ENCODE peak calls at places on chromosomes 11 and 22, in ten cellular contexts. One of them, this sample, is unnamed.
A peak's percentile ranks its signal among the peaks of the same experiment; 100 is the strongest.

GRCh38 chr11:114180301-114181055 is 115.7 kb upstream of the NNMT start:
- DNase-seq in aorta: peak; percentile 79
- DNase-seq in DND-41: no peak
- DNase-seq in MM.1S: peak; percentile 44
- DNase-seq in cardiac muscle cell: peak; percentile 36
- DNase-seq in GM23248: peak; percentile 31
- DNase-seq in PC-3: peak; percentile 51
- DNase-seq in heart left ventricle: no peak
- DNase-seq in NT2/D1: no peak
- DNase-seq in endodermal cell: peak; percentile 83
- DNase-seq in this sample: peak; percentile 65

GRCh38 chr11:130609121-130610035 is 160.9 kb downstream of the ADAMTS15 start:
- DNase-seq in aorta: peak; percentile 92
- DNase-seq in heart left ventricle: peak; percentile 80
- DNase-seq in cardiac muscle cell: peak; percentile 95
- DNase-seq in PC-3: no peak
- DNase-seq in DND-41: no peak
- DNase-seq in NT2/D1: no peak
- DNase-seq in MM.1S: no peak
- DNase-seq in endodermal cell: peak; percentile 61
- DNase-seq in GM23248: peak; percentile 86
- DNase-seq in this sample: peak; percentile 56

GRCh38 chr11:114099392-114100178 is 40.1 kb downstream of the ZBTB16 start:
- DNase-seq in endodermal cell: no peak
- DNase-seq in aorta: no peak
- DNase-seq in GM23248: no peak
- DNase-seq in MM.1S: no peak
- DNase-seq in PC-3: no peak
- DNase-seq in DND-41: no peak
- DNase-seq in cardiac muscle cell: peak; percentile 45
- DNase-seq in heart left ventricle: no peak
- DNase-seq in NT2/D1: no peak
- DNase-seq in this sample: no peak

GRCh38 chr22:19787849-19788141 is 27.2 kb downstream of the TBX1 start:
- DNase-seq in aorta: no peak
- DNase-seq in heart left ventricle: no peak
- DNase-seq in MM.1S: no peak
- DNase-seq in NT2/D1: no peak
- DNase-seq in cardiac muscle cell: no peak
- DNase-seq in DND-41: no peak
- DNase-seq in PC-3: no peak
- DNase-seq in endodermal cell: no peak
- DNase-seq in GM23248: no peak
- DNase-seq in this sample: no peak

GRCh38 chr11:116691779-116692178 is 81.0 kb downstream of the BUD13 start:
- DNase-seq in aorta: peak; percentile 78
- DNase-seq in cardiac muscle cell: peak; percentile 35
- DNase-seq in heart left ventricle: peak; percentile 58
- DNase-seq in DND-41: peak; percentile 57
- DNase-seq in PC-3: peak; percentile 66
- DNase-seq in endodermal cell: peak; percentile 92
- DNase-seq in GM23248: peak; percentile 52
- DNase-seq in MM.1S: peak; percentile 46
- DNase-seq in NT2/D1: no peak
- DNase-seq in this sample: peak; percentile 50

GRCh38 chr11:118923721-118924587 is 1.8 kb downstream of the BCL9L start:
- DNase-seq in endodermal cell: no peak
- DNase-seq in DND-41: no peak
- DNase-seq in NT2/D1: no peak
- DNase-seq in heart left ventricle: no peak
- DNase-seq in cardiac muscle cell: no peak
- DNase-seq in GM23248: peak; percentile 44
- DNase-seq in PC-3: peak; percentile 32
- DNase-seq in MM.1S: no peak
- DNase-seq in aorta: no peak
- DNase-seq in this sample: no peak

GRCh38 chr22:35582861-35583670 is 34.1 kb downstream of the MB start:
- DNase-seq in heart left ventricle: peak; percentile 68
- DNase-seq in DND-41: peak; percentile 64
- DNase-seq in endodermal cell: peak; percentile 87
- DNase-seq in MM.1S: peak; percentile 53
- DNase-seq in cardiac muscle cell: peak; percentile 73
- DNase-seq in GM23248: peak; percentile 70
- DNase-seq in PC-3: peak; percentile 70
- DNase-seq in NT2/D1: peak; percentile 46
- DNase-seq in aorta: no peak
- DNase-seq in this sample: peak; percentile 62

GRCh38 chr11:46778416-46778815 is 59.4 kb downstream of the F2 start:
- DNase-seq in MM.1S: no peak
- DNase-seq in GM23248: no peak
- DNase-seq in aorta: no peak
- DNase-seq in PC-3: peak; percentile 53
- DNase-seq in endodermal cell: no peak
- DNase-seq in cardiac muscle cell: no peak
- DNase-seq in NT2/D1: no peak
- DNase-seq in heart left ventricle: no peak
- DNase-seq in DND-41: no peak
- DNase-seq in this sample: no peak

GRCh38 chr22:45964372-45964771 is 12.6 kb downstream of the WNT7B start:
- DNase-seq in NT2/D1: no peak
- DNase-seq in PC-3: no peak
- DNase-seq in MM.1S: no peak
- DNase-seq in heart left ventricle: no peak
- DNase-seq in cardiac muscle cell: no peak
- DNase-seq in GM23248: no peak
- DNase-seq in aorta: no peak
- DNase-seq in endodermal cell: no peak
- DNase-seq in DND-41: no peak
- DNase-seq in this sample: no peak

GRCh38 chr22:45962756-45963155 is 14.2 kb downstream of the WNT7B start:
- DNase-seq in NT2/D1: no peak
- DNase-seq in MM.1S: no peak
- DNase-seq in DND-41: no peak
- DNase-seq in endodermal cell: no peak
- DNase-seq in PC-3: no peak
- DNase-seq in GM23248: no peak
- DNase-seq in heart left ventricle: no peak
- DNase-seq in cardiac muscle cell: no peak
- DNase-seq in aorta: no peak
- DNase-seq in this sample: no peak

GRCh38 chr22:45962431-45962712 is 14.6 kb downstream of the WNT7B start:
- DNase-seq in GM23248: no peak
- DNase-seq in PC-3: no peak
- DNase-seq in cardiac muscle cell: no peak
- DNase-seq in heart left ventricle: no peak
- DNase-seq in aorta: no peak
- DNase-seq in endodermal cell: no peak
- DNase-seq in NT2/D1: no peak
- DNase-seq in MM.1S: no peak
- DNase-seq in DND-41: no peak
- DNase-seq in this sample: no peak

GRCh38 chr22:45964926-45965564 is 11.9 kb downstream of the WNT7B start:
- DNase-seq in PC-3: no peak
- DNase-seq in cardiac muscle cell: no peak
- DNase-seq in heart left ventricle: no peak
- DNase-seq in MM.1S: no peak
- DNase-seq in endodermal cell: no peak
- DNase-seq in DND-41: no peak
- DNase-seq in aorta: no peak
- DNase-seq in NT2/D1: no peak
- DNase-seq in GM23248: no peak
- DNase-seq in this sample: no peak

DNA sequence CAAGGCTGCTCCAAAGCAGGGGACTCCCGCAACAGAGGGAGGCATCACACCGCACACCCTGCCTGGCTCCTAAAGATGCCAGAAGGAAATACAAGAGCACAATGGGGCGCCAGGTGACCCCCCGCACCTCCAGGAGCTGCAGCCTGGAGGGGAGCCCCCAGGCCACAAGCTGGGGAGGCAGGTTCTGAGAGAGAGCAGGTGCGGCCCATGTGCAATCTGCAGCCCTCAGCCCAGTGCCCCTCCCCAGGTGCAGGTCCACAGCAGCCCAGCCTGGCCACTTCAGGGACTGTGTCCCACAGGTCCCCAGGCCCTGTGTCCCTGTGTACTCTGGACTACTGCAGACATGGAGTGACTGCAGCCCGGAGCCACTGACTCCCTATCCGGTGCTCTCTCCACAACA is 13.1 kb downstream of the WNT7B start:
- DNase-seq in heart left ventricle: no peak
- DNase-seq in cardiac muscle cell: no peak
- DNase-seq in aorta: no peak
- DNase-seq in DND-41: no peak
- DNase-seq in GM23248: no peak
- DNase-seq in endodermal cell: no peak
- DNase-seq in MM.1S: no peak
- DNase-seq in NT2/D1: no peak
- DNase-seq in PC-3: no peak
- DNase-seq in this sample: no peak
- H3K4me1 ChIP-seq in heart left ventricle: no peaks in the 10 kb centered on the region
- H3K4me1 ChIP-seq in cardiac muscle cell: no peaks in the 10 kb centered on the region
- H3K4me1 ChIP-seq in aorta: no peaks in the 10 kb centered on the region
- H3K4me1 ChIP-seq in DND-41: peaks cover 27% of the 10 kb centered on the region
- H3K4me1 ChIP-seq in GM23248: peaks cover 6% of the 10 kb centered on the region
- H3K4me1 ChIP-seq in endodermal cell: no peaks in the 10 kb centered on the region
- H3K4me1 ChIP-seq in MM.1S: no peaks in the 10 kb centered on the region
- H3K4me1 ChIP-seq in NT2/D1: peaks cover 13% of the 10 kb centered on the region
- H3K4me1 ChIP-seq in PC-3: peaks cover 11% of the 10 kb centered on the region
- H3K4me1 ChIP-seq in this sample: no peaks in the 10 kb centered on the region

GRCh38 chr11:50170115-50170514 is 137.4 kb downstream of the OR4C45 start:
- DNase-seq in DND-41: no peak
- DNase-seq in cardiac muscle cell: no peak
- DNase-seq in endodermal cell: no peak
- DNase-seq in heart left ventricle: no peak
- DNase-seq in NT2/D1: no peak
- DNase-seq in MM.1S: no peak
- DNase-seq in aorta: no peak
- DNase-seq in GM23248: no peak
- DNase-seq in PC-3: no peak
- DNase-seq in this sample: no peak
- H3K9me3 ChIP-seq in DND-41: peaks cover 5% of the 10 kb centered on the region
- H3K9me3 ChIP-seq in cardiac muscle cell: no peaks in the 10 kb centered on the region
- H3K9me3 ChIP-seq in endodermal cell: peaks cover 79% of the 10 kb centered on the region
- H3K9me3 ChIP-seq in heart left ventricle: no peaks in the 10 kb centered on the region
- H3K9me3 ChIP-seq in NT2/D1: no peaks in the 10 kb centered on the region
- H3K9me3 ChIP-seq in MM.1S: no peaks in the 10 kb centered on the region
- H3K9me3 ChIP-seq in aorta: no peaks in the 10 kb centered on the region
- H3K9me3 ChIP-seq in GM23248: no peaks in the 10 kb centered on the region
- H3K9me3 ChIP-seq in PC-3: no peaks in the 10 kb centered on the region
- H3K9me3 ChIP-seq in this sample: peaks cover 2% of the 10 kb centered on the region

DNA sequence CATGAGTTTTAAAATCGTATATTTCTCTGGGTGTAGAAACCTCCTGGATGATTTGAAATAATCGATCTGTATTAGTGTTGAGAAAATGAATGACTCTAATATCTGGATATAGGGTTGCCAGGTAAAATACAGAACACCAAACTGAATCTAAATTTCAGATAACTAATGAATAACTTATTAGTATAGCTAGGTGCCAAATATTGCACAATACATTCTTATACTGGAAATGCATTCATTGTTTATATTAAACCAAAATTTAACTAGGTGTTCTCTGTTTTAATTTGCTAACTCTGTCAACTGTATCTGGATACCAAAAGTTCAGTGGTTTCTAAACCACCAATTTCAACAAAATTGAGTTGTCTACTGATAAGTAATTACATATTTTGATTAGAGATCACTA is 2.5 kb upstream of the BIRC3 start:
- DNase-seq in GM23248: no peak
- DNase-seq in aorta: no peak
- DNase-seq in MM.1S: no peak
- DNase-seq in PC-3: no peak
- DNase-seq in heart left ventricle: no peak
- DNase-seq in endodermal cell: no peak
- DNase-seq in DND-41: no peak
- DNase-seq in NT2/D1: no peak
- DNase-seq in cardiac muscle cell: no peak
- DNase-seq in this sample: no peak
- H3K4me1 ChIP-seq in GM23248: peaks cover 8% of the 10 kb centered on the region
- H3K4me1 ChIP-seq in aorta: peaks cover 11% of the 10 kb centered on the region
- H3K4me1 ChIP-seq in MM.1S: peaks cover 37% of the 10 kb centered on the region
- H3K4me1 ChIP-seq in PC-3: peaks cover 34% of the 10 kb centered on the region
- H3K4me1 ChIP-seq in heart left ventricle: peaks cover 2% of the 10 kb centered on the region
- H3K4me1 ChIP-seq in endodermal cell: no peaks in the 10 kb centered on the region
- H3K4me1 ChIP-seq in DND-41: peaks cover 50% of the 10 kb centered on the region
- H3K4me1 ChIP-seq in NT2/D1: no peaks in the 10 kb centered on the region
- H3K4me1 ChIP-seq in cardiac muscle cell: no peaks in the 10 kb centered on the region
- H3K4me1 ChIP-seq in this sample: peaks cover 6% of the 10 kb centered on the region

GRCh38 chr22:47291565-47292495 is 529.4 kb downstream of the TBC1D22A start:
- DNase-seq in aorta: peak; percentile 45
- DNase-seq in heart left ventricle: no peak
- DNase-seq in NT2/D1: no peak
- DNase-seq in endodermal cell: no peak
- DNase-seq in GM23248: no peak
- DNase-seq in PC-3: no peak
- DNase-seq in DND-41: no peak
- DNase-seq in MM.1S: no peak
- DNase-seq in cardiac muscle cell: no peak
- DNase-seq in this sample: no peak

GRCh38 chr22:47292546-47293320 is 530.3 kb downstream of the TBC1D22A start:
- DNase-seq in GM23248: no peak
- DNase-seq in cardiac muscle cell: peak; percentile 10
- DNase-seq in NT2/D1: no peak
- DNase-seq in PC-3: no peak
- DNase-seq in MM.1S: no peak
- DNase-seq in endodermal cell: no peak
- DNase-seq in heart left ventricle: no peak
- DNase-seq in DND-41: no peak
- DNase-seq in aorta: no peak
- DNase-seq in this sample: no peak

GRCh38 chr22:47294571-47294970 is 532.1 kb downstream of the TBC1D22A start:
- DNase-seq in MM.1S: no peak
- DNase-seq in endodermal cell: no peak
- DNase-seq in PC-3: no peak
- DNase-seq in NT2/D1: no peak
- DNase-seq in DND-41: no peak
- DNase-seq in aorta: no peak
- DNase-seq in cardiac muscle cell: no peak
- DNase-seq in GM23248: no peak
- DNase-seq in heart left ventricle: peak; percentile 27
- DNase-seq in this sample: no peak

GRCh38 chr22:47294222-47294532 is 531.7 kb downstream of the TBC1D22A start:
- DNase-seq in aorta: no peak
- DNase-seq in endodermal cell: no peak
- DNase-seq in cardiac muscle cell: peak; percentile 48
- DNase-seq in PC-3: peak; percentile 80
- DNase-seq in DND-41: no peak
- DNase-seq in NT2/D1: no peak
- DNase-seq in MM.1S: no peak
- DNase-seq in GM23248: peak; percentile 65
- DNase-seq in heart left ventricle: peak; percentile 39
- DNase-seq in this sample: no peak

DNA sequence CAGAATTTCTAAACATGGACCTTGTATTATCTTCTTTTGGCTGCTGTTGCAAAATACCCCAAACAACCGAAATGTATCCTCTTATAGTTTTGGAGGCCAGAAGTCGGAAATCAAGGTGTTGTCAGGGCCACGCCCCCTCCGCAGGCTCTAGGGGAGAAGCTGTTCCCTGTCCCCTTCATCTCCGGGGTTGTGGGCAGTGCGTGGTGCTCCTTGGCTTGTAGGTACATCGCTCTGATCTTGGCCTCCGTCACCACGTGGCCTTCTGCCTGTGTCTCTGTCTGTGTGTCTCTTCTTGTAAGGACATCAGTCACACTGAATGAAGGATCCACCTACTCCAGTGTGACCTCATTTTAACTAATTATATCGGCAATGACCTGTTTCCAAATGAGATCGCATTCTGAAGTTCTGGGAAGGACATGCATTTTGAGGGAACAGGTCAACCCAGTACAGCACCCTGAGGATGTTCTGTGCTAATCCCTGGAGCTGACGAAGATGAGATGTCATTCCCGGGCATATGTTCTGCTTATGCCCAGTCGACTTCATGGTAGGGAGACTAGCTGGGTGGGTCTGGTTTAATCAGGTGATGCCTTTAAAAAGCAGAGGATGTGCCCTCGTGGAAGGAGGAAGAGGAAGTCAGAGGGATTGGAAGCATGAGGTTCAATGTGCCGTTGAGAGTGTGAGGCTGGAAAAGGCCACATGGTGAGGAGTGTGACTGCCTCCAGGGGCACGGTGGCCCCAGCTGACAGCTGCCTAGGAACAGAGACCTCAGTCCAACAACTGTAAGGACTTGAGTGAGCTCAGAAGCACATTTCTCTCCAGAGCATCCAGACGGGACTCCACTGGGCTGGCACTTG is 531.1 kb downstream of the TBC1D22A start:
- DNase-seq in PC-3: no peak
- DNase-seq in GM23248: no peak
- DNase-seq in endodermal cell: peak; percentile 9
- DNase-seq in aorta: no peak
- DNase-seq in NT2/D1: no peak
- DNase-seq in MM.1S: no peak
- DNase-seq in heart left ventricle: peak; percentile 30
- DNase-seq in cardiac muscle cell: no peak
- DNase-seq in DND-41: no peak
- DNase-seq in this sample: no peak
- H3K9me3 ChIP-seq in PC-3: no peaks in the 10 kb centered on the region
- H3K9me3 ChIP-seq in GM23248: no peaks in the 10 kb centered on the region
- H3K9me3 ChIP-seq in endodermal cell: peaks cover 55% of the 10 kb centered on the region
- H3K9me3 ChIP-seq in aorta: no peaks in the 10 kb centered on the region
- H3K9me3 ChIP-seq in NT2/D1: no peaks in the 10 kb centered on the region
- H3K9me3 ChIP-seq in MM.1S: no peaks in the 10 kb centered on the region
- H3K9me3 ChIP-seq in heart left ventricle: no peaks in the 10 kb centered on the region
- H3K9me3 ChIP-seq in cardiac muscle cell: no peaks in the 10 kb centered on the region
- H3K9me3 ChIP-seq in DND-41: no peaks in the 10 kb centered on the region
- H3K9me3 ChIP-seq in this sample: no peaks in the 10 kb centered on the region

This sample was measured in lung.